ENCODE peak calls at places on chromosomes 1 and 21, in seven cellular contexts. H is SK-N-SH, W is HCT116, Y is K562, E is HepG2, S is GM12878, R is H1. V is an unnamed sample.

GRCh38 chr1:223253916-223254315 is 110.1 kb downstream of the SUSD4 start:
- DNase-seq in H (no peak), W (no peak), Y (no peak), E (no peak), S (no peak), R (no peak), V (no peak)

GRCh38 chr1:77349275-77349674 is 67.5 kb downstream of the AK5 start:
- DNase-seq in H (no peak), W (no peak), Y (peak; percentile 11), E (no peak), S (no peak), R (no peak), V (no peak)

GRCh38 chr1:111880866-111881837 is 108.3 kb downstream of the KCND3 start:
- DNase-seq in H (peak; percentile 52), W (no peak), Y (no peak), E (no peak), S (no peak), R (no peak), V (no peak)

GRCh38 chr1:2385606-2386280 is 5.6 kb downstream of the MORN1 start:
- DNase-seq in H (no peak), W (no peak), Y (no peak), E (no peak), S (no peak), R (no peak), V (no peak)

GRCh38 chr1:181179980-181180964 is 91.8 kb downstream of the IER5 start:
- DNase-seq in H (no peak), W (no peak), Y (no peak), E (no peak), S (peak; percentile 4), R (no peak), V (no peak)

GRCh38 chr1:10064416-10065343 is 31.9 kb downstream of the UBE4B start:
- DNase-seq in H (no peak), W (no peak), Y (no peak), E (no peak), S (no peak), R (no peak), V (no peak)

GRCh38 chr1:37901191-37901892 is 42.0 kb upstream of the MTF1 start:
- DNase-seq in H (no peak), W (no peak), Y (no peak), E (no peak), S (peak; percentile 61), R (no peak), V (no peak)

GRCh38 chr1:243271990-243272389 is 16.1 kb downstream of the SDCCAG8 start:
- DNase-seq in H (no peak), W (no peak), Y (no peak), E (no peak), S (no peak), R (no peak), V (no peak)

GRCh38 chr1:11929849-11930248 is 3.6 kb upstream of the KIAA2013 start:
- DNase-seq in H (peak; percentile 79), W (no peak), Y (peak; percentile 88), E (peak; percentile 62), S (no peak), R (no peak), V (peak; percentile 60)

GRCh38 chr1:74767490-74767889 is 34.5 kb downstream of the TYW3 start:
- DNase-seq in H (no peak), W (peak; percentile 44), Y (peak; percentile 59), E (peak; percentile 20), S (no peak), R (peak; percentile 29), V (no peak)

GRCh38 chr1:45205910-45206721 is at the start of gene ZSWIM5:
- DNase-seq in H (peak; percentile 92), W (peak; percentile 28), Y (peak; percentile 67), E (peak; percentile 48), S (no peak), R (no peak), V (peak; percentile 66)

GRCh38 chr21:34822957-34823356 is 154.2 kb downstream of the CLIC6 start:
- DNase-seq in H (no peak), W (no peak), Y (no peak), E (no peak), S (no peak), R (no peak), V (no peak)

GRCh38 chr1:88801575-88802208 is 89.7 kb downstream of the GTF2B start:
- DNase-seq in H (no peak), W (no peak), Y (no peak), E (no peak), S (peak; percentile 12), R (no peak), V (peak; percentile 28)

GRCh38 chr1:90717356-90717664 is 208 bp upstream of the BARHL2 start:
- DNase-seq in H (no peak), W (no peak), Y (no peak), E (no peak), S (no peak), R (no peak), V (no peak)

GRCh38 chr1:173903827-173904226 is 13.3 kb downstream of the SERPINC1 start:
- DNase-seq in H (no peak), W (no peak), Y (no peak), E (no peak), S (no peak), R (no peak), V (no peak)

GRCh38 chr21:14454642-14455009 is 71.7 kb upstream of the HSPA13 start:
- DNase-seq in H (no peak), W (no peak), Y (no peak), E (no peak), S (peak; percentile 69), R (no peak), V (no peak)

GRCh38 chr1:203612932-203613682 is 13.5 kb upstream of the ATP2B4 start:
- DNase-seq in H (no peak), W (no peak), Y (peak; percentile 37), E (no peak), S (no peak), R (no peak), V (no peak)

GRCh38 chr1:23478896-23479790 is 4.8 kb downstream of the ASAP3 start:
- DNase-seq in H (no peak), W (no peak), Y (peak; percentile 93), E (peak; percentile 97), S (no peak), R (no peak), V (peak; percentile 83)

GRCh38 chr21:44865561-44866280 is 7.8 kb downstream of the PTTG1IP start:
- DNase-seq in H (no peak), W (no peak), Y (no peak), E (no peak), S (no peak), R (no peak), V (peak; percentile 29)

GRCh38 chr1:13893456-13893855 is 193.5 kb downstream of the PRDM2 start:
- DNase-seq in H (no peak), W (no peak), Y (no peak), E (no peak), S (no peak), R (no peak), V (no peak)

GRCh38 chr1:39671793-39672550 is at the start of gene NT5C1A:
- DNase-seq in H (peak; percentile 89), W (no peak), Y (no peak), E (no peak), S (no peak), R (no peak), V (peak; percentile 24)

GRCh38 chr21:44407493-44407892 is 47.8 kb upstream of the LRRC3 start:
- DNase-seq in H (peak; percentile 2), W (no peak), Y (no peak), E (no peak), S (no peak), R (no peak), V (no peak)

GRCh38 chr1:94739521-94740061 is 80.6 kb upstream of the SLC44A3 start:
- DNase-seq in H (no peak), W (no peak), Y (no peak), E (no peak), S (no peak), R (no peak), V (no peak)

GRCh38 chr1:158087320-158087927 is 93.3 kb upstream of the CD1D start:
- DNase-seq in H (peak; percentile 72), W (peak; percentile 70), Y (peak; percentile 81), E (peak; percentile 80), S (no peak), R (peak; percentile 63), V (peak; percentile 81)
- TF ChIP-seq JUND in H (no peak), W (no peak), Y (no peak), E (no peak), S (no peak), R (no peak), V (no peak)

DNA sequence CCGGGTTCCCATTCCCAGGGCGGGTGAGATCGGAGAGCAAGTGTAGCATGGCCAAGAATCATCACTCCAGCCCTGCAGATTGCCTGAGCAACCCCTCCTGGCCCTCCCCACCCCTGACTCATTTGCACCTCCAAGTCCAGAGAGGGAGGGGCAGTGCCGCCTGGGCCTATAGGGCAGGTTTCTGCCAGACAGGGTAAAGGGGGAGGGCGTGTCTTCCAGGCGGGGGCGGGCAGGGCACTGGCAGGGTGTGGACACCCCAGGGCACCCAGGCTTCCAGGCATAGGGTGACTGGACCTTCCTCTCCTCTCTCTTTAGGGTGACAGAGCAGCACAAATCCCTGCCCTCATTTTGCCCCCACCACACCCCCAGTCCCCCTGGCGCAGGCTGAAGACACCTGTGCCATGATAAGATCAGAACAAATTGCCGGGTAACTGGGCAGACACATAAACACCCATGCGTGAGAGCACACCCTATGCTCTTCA is 3.2 kb upstream of the CRYBG2 start:
- DNase-seq in H (no peak), W (no peak), Y (no peak), E (no peak), S (no peak), R (no peak), V (no peak)
- TF ChIP-seq JUND in H (no peak), W (no peak), Y (no peak), E (no peak), S (no peak), R (no peak), V (no peak)

DNA sequence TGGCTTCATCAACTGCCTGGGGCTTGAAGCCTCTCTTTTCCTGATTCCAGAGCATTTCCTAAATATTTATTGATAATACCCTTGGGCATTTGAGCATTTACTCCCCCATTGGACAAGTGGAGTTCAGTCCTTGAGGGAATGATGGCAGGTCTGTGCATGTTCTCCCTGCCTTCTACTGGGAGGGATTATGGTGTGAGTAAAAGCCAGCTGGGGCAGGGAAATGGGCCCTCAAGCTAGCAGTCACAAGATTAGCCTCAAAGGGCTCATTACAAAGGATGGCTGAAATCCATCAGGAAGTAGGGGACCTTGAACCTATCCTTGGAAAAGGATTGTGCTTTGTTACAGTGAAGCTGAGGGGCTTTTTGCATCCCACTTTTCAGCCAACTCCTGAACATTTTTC is 24.2 kb upstream of the OSBPL9 start:
- DNase-seq in H (no peak), W (no peak), Y (no peak), E (no peak), S (no peak), R (no peak), V (no peak)
- TF ChIP-seq JUND in H (no peak), W (no peak), Y (no peak), E (no peak), S (no peak), R (no peak), V (no peak)

DNA sequence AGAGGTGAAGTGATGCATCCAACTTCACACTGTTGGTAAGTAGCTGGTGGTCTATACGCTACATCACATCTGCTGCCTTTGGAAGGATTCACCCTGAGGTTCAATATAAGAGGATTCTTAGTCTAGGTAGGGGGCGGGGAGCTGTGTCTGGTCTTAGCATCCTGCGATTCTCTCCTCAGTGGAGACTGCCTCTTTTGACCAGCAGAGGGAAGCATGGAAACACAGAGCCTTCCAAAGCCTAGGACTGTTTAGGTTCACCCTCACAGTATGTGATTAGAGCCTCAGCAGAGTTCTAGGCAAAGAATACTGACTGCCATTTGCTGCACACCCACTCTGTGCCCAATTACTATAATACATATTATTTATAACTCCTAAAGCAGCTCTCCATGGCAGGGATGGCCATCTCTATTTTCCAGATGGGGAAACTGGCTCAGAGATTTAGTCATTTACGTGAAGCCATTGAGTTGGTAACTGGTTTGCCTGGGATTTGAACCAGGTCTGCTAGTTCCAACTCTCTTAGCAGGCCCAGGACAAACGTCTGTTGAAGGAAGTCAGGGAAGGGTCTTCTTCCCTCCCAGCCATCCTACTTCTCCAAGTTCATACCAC is 28.9 kb upstream of the EFCAB14 start:
- DNase-seq in H (peak; percentile 53), W (peak; percentile 34), Y (peak; percentile 70), E (peak; percentile 49), S (no peak), R (no peak), V (peak; percentile 44)
- TF ChIP-seq JUND in H (no peak), W (no peak), Y (no peak), E (no peak), S (no peak), R (no peak), V (no peak)

V was measured in T47D.